ENCODE peak calls at places on chromosomes 16 and 17, in seven cellular contexts. A is transverse colon; P is IMR-90; U is GM13976; L is CD4-positive, alpha-beta T cell; J is WTC11; H is glutamatergic neuron. S is an unnamed sample.

GRCh38 chr16:800834-801488 is 427 bp upstream of the GNG13 start:
- DNase-seq in A (no peak), P (no peak), U (no peak), L (no peak), J (no peak), H (no peak), S (no peak)

GRCh38 chr17:80290199-80290598 is 29.5 kb downstream of the RNF213 start:
- DNase-seq in A (no peak), P (no peak), U (no peak), L (no peak), J (no peak), H (no peak), S (no peak)

GRCh38 chr17:48555183-48555615 is 10.3 kb upstream of the HOXB2 start:
- DNase-seq in A (no peak), P (peak; percentile 99), U (peak; percentile 58), L (no peak), J (no peak), H (no peak), S (peak; percentile 76)

GRCh38 chr16:67833035-67833417 is 9.1 kb upstream of the THAP11 start:
- DNase-seq in A (no peak), P (peak; percentile 80), U (no peak), L (no peak), J (no peak), H (no peak), S (no peak)

GRCh38 chr17:77422104-77422782 is 281.5 kb downstream of the SEC14L1 start:
- DNase-seq in A (no peak), P (no peak), U (no peak), L (no peak), J (no peak), H (no peak), S (no peak)

GRCh38 chr16:86202760-86203426 is 303.9 kb downstream of the IRF8 start:
- DNase-seq in A (no peak), P (no peak), U (no peak), L (no peak), J (no peak), H (no peak), S (no peak)

GRCh38 chr17:41739661-41740352 is 5.4 kb upstream of the HAP1 start:
- DNase-seq in A (no peak), P (peak; percentile 24), U (no peak), L (no peak), J (no peak), H (no peak), S (no peak)

GRCh38 chr16:25841776-25842175 is 150.0 kb downstream of the HS3ST4 start:
- DNase-seq in A (no peak), P (no peak), U (no peak), L (no peak), J (no peak), H (no peak), S (no peak)

GRCh38 chr16:2364638-2365210 is 24.2 kb upstream of the ABCA3 start:
- DNase-seq in A (no peak), P (no peak), U (no peak), L (no peak), J (no peak), H (no peak), S (no peak)

GRCh38 chr17:82081966-82082365 is 16.1 kb downstream of the FASN start:
- DNase-seq in A (no peak), P (no peak), U (no peak), L (no peak), J (no peak), H (no peak), S (no peak)

GRCh38 chr16:23948949-23949392 is 113.2 kb downstream of the PRKCB start:
- DNase-seq in A (peak; percentile 53), P (no peak), U (peak; percentile 18), L (peak; percentile 63), J (no peak), H (no peak), S (no peak)

GRCh38 chr16:75476817-75477216 is 12.3 kb upstream of the TMEM170A start:
- DNase-seq in A (no peak), P (no peak), U (no peak), L (no peak), J (no peak), H (no peak), S (no peak)

GRCh38 chr16:31357324-31358156 is 2.6 kb downstream of the ITGAX start:
- DNase-seq in A (no peak), P (no peak), U (no peak), L (no peak), J (no peak), H (no peak), S (peak; percentile 58)

GRCh38 chr16:30636599-30636998 is 14.2 kb upstream of the PRR14 start:
- DNase-seq in A (no peak), P (no peak), U (no peak), L (no peak), J (no peak), H (no peak), S (no peak)

GRCh38 chr16:80759419-80760162 is 44.8 kb downstream of the CDYL2 start:
- DNase-seq in A (no peak), P (no peak), U (no peak), L (no peak), J (no peak), H (no peak), S (no peak)

GRCh38 chr16:82016268-82016667 is 5.0 kb upstream of the SDR42E1 start:
- DNase-seq in A (no peak), P (peak; percentile 14), U (no peak), L (no peak), J (no peak), H (no peak), S (no peak)
- TF ChIP-seq CTCF in A (peak; percentile 45), P (peak; percentile 18), U (no peak), L (no peak), J (peak; percentile 29), H (peak; percentile 64), S (no peak)

GRCh38 chr16:74029122-74029805 is 267.4 kb upstream of the PSMD7 start:
- DNase-seq in A (peak; percentile 45), P (no peak), U (no peak), L (no peak), J (no peak), H (no peak), S (no peak)

GRCh38 chr16:74035816-74036215 is 260.8 kb upstream of the PSMD7 start:
- DNase-seq in A (no peak), P (peak; percentile 2), U (peak; percentile 17), L (no peak), J (peak; percentile 23), H (no peak), S (no peak)

GRCh38 chr16:74031551-74031950 is 265.1 kb upstream of the PSMD7 start:
- DNase-seq in A (no peak), P (no peak), U (no peak), L (no peak), J (no peak), H (no peak), S (no peak)

GRCh38 chr16:74030000-74030399 is 266.6 kb upstream of the PSMD7 start:
- DNase-seq in A (peak; percentile 56), P (no peak), U (no peak), L (no peak), J (no peak), H (no peak), S (no peak)

DNA sequence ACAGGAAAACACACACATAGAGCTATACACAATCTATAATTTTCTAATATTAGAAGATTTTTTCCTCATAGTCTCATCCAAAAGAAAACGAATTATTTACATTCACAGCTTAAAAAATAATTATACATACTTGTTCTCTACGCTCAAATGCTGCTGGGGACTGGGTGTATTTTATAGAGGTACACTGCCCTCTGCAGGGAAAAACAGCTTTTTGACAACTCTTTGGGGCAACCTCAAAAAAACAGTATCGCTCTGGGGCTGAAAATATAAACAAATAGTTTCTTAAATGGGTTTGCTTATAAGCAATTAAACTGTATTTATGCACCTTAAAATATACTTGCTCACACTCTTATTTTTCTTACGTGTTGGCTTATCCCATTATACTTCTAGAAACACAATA is 261.8 kb upstream of the PSMD7 start:
- DNase-seq in A (peak; percentile 11), P (peak; percentile 11), U (no peak), L (no peak), J (no peak), H (no peak), S (no peak)
- TF ChIP-seq CTCF in A (peak; percentile 20), P (peak; percentile 29), U (no peak), L (no peak), J (peak; percentile 42), H (peak; percentile 42), S (no peak)

DNA sequence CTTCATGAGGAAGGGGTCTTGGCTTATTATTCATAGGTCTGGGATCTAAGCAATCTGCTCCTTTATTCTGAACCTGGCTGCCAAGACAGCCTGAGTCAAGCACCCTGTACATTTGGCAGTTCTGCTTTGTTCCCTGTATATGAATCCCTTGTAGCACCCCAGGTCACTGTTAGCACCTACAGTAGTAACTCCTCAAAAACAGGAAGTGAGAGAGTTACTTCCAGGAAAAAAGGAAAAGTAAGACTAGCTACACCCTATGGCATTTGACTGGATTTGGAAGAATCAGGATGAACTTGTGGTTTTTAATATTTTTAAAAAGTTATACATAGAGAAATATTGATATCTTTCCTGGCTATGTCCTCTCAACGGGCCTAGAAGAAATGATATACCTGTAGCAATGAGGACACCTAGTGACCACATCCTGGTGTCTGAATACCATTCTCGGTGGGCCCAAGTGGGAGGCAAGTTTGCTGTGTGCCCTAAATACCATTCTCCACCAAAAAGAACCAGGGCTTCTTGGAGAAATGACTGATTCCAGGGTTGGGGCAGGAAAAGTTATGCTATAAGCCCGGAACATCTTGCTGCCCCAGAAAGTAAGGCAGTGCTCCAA is 9.9 kb downstream of the ANKRD40 start:
- DNase-seq in A (no peak), P (no peak), U (no peak), L (no peak), J (no peak), H (no peak), S (no peak)
- TF ChIP-seq CTCF in A (peak; percentile 41), P (no peak), U (no peak), L (no peak), J (no peak), H (no peak), S (no peak)

GRCh38 chr16:79418588-79418987 is 181.9 kb downstream of the MAF start:
- DNase-seq in A (no peak), P (no peak), U (no peak), L (no peak), J (no peak), H (no peak), S (no peak)

GRCh38 chr16:79419148-79419547 is 181.4 kb downstream of the MAF start:
- DNase-seq in A (no peak), P (no peak), U (no peak), L (no peak), J (no peak), H (no peak), S (no peak)

GRCh38 chr16:79415983-79416641 is 184.4 kb downstream of the MAF start:
- DNase-seq in A (no peak), P (no peak), U (no peak), L (peak; percentile 7), J (no peak), H (no peak), S (no peak)

GRCh38 chr16:79422061-79422460 is 178.5 kb downstream of the MAF start:
- DNase-seq in A (no peak), P (no peak), U (no peak), L (no peak), J (no peak), H (no peak), S (no peak)

DNA sequence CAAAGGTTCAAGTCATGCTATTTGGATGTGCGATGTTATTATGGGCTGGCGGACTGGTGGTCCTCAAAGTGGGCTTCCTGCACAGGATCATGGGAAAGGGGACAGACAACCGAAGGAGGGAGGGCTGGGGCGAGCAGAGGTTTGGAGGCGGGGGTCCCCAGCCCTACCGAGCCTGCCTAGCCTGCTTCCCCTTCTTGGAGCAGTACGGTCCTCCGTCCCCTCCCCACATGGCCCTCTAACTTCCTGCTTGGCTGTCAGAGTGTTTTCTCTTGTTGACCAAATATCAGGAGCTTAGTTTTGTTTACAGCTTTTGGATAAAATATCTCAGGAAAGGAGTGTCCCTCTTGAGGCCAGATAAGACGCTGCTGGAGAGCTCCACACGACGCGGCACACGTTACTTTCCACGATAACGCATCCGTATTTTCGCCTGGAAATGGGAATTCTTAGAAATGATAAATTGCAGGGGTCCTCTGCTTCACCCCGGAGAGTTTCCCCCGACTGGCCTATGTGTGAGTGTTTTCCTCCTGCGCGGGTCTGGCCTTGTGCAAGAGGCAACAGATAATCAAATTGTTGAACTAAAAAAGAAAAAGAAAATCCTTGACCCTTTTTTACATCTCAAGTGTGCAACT is 183.0 kb downstream of the MAF start:
- DNase-seq in A (no peak), P (no peak), U (no peak), L (no peak), J (no peak), H (no peak), S (no peak)
- TF ChIP-seq CTCF in A (no peak), P (no peak), U (no peak), L (no peak), J (no peak), H (no peak), S (no peak)